ENCODE peak calls at places on chromosome 1, in four cellular contexts. W is T-helper 2 cell; D is activated naive CD4-positive, alpha-beta T cell treated with anti-CD3 and anti-CD28 coated beads, Interleukin-2, amount 50 U/mL, for 16 hours; B is fibroblast of lung. X is an unnamed sample.

GRCh38 chr1:147292012-147292411 is 49.5 kb downstream of the CHD1L start:
- DNase-seq in W (no peak), B (peak; percentile 90), D (no peak), X (peak; percentile 88)

GRCh38 chr1:109368464-109368863 is 29.3 kb downstream of the SORT1 start:
- DNase-seq in B (no peak), D (no peak), W (no peak), X (no peak)

GRCh38 chr1:46617108-46617694 is 590 bp upstream of the MOB3C start:
- DNase-seq in D (no peak), B (no peak), W (no peak), X (no peak)

GRCh38 chr1:165239873-165240272 is 116.6 kb downstream of the LMX1A start:
- DNase-seq in B (no peak), W (no peak), D (no peak), X (no peak)

GRCh38 chr1:179365342-179366092 is at the start of gene AXDND1:
- DNase-seq in B (peak; percentile 84), D (peak; percentile 88), W (peak; percentile 81), X (peak; percentile 78)

GRCh38 chr1:172845371-172845770 is 186.5 kb downstream of the FASLG start:
- DNase-seq in D (peak; percentile 52), B (peak; percentile 39), W (no peak), X (peak; percentile 27)

GRCh38 chr1:211345719-211346118 is 19.1 kb downstream of the TRAF5 start:
- DNase-seq in D (no peak), B (peak; percentile 49), W (no peak), X (peak; percentile 44)

GRCh38 chr1:108692724-108693655 is 880 bp downstream of the PRPF38B start:
- DNase-seq in B (peak; percentile 74), D (peak; percentile 71), W (no peak), X (peak; percentile 65)

GRCh38 chr1:16968372-16968771 is 12.0 kb downstream of the MFAP2 start:
- DNase-seq in B (no peak), D (no peak), W (no peak), X (no peak)

GRCh38 chr1:203440780-203441179 is 34.8 kb upstream of the PRELP start:
- DNase-seq in W (no peak), B (peak; percentile 74), D (no peak), X (peak; percentile 58)